ENCODE peak calls at places on chromosomes 4 and X, in four cellular contexts. V, M, K and Q are unnamed samples.

GRCh38 chr4:102076622-102077021 is 268.7 kb downstream of the SLC39A8 start:
- DNase-seq in K (no peak), M (no peak), V (no peak), Q (no peak)

GRCh38 chr4:71261633-71262121 is 77.1 kb upstream of the SLC4A4 start:
- DNase-seq in M (no peak), K (no peak), V (no peak), Q (no peak)

GRCh38 chrX:31071725-31072124 is at the start of gene FTHL17:
- DNase-seq in M (no peak), V (no peak), K (no peak), Q (no peak)

GRCh38 chr4:102723511-102723910 is 37.3 kb downstream of the MANBA start:
- DNase-seq in M (no peak), K (no peak), V (no peak), Q (no peak)

GRCh38 chr4:84814100-84814750 is 152.3 kb downstream of the WDFY3 start:
- DNase-seq in V (no peak), M (no peak), K (no peak), Q (no peak)

GRCh38 chr4:71732706-71733105 is 51.2 kb downstream of the GC start:
- DNase-seq in K (no peak), V (peak; percentile 64), M (no peak), Q (peak; percentile 37)

GRCh38 chr4:139209470-139210063 is 32.5 kb upstream of the ELF2 start:
- DNase-seq in V (no peak), M (no peak), K (no peak), Q (no peak)

GRCh38 chrX:132490086-132490419 is 1.2 kb upstream of the MBNL3 start:
- DNase-seq in K (no peak), V (peak; percentile 10), M (no peak), Q (peak; percentile 59)

GRCh38 chr4:108601096-108601495 is 19.3 kb upstream of the RPL34 start:
- DNase-seq in M (no peak), V (no peak), K (no peak), Q (no peak)

GRCh38 chr4:3030551-3031356 is 43.6 kb downstream of the HTT-AS start:
- DNase-seq in K (no peak), V (no peak), M (no peak), Q (no peak)

GRCh38 chr4:95867919-95868318 is 28.0 kb downstream of the PDHA2 start:
- DNase-seq in K (no peak), V (peak; percentile 54), M (no peak), Q (peak; percentile 0)

GRCh38 chr4:53003959-53004358 is 141.8 kb downstream of the RASL11B start:
- DNase-seq in M (no peak), K (no peak), V (no peak), Q (no peak)

GRCh38 chr4:53119685-53120084 is 246.2 kb downstream of the SCFD2 start:
- DNase-seq in K (no peak), M (no peak), V (peak; percentile 97), Q (no peak)

GRCh38 chr4:137263206-137263605 is 269.1 kb downstream of the PCDH18 start:
- DNase-seq in V (no peak), K (no peak), M (no peak), Q (no peak)

GRCh38 chr4:4838602-4839470 is 20.6 kb upstream of the MSX1 start:
- DNase-seq in M (no peak), K (no peak), V (peak; percentile 37), Q (no peak)

GRCh38 chr4:93731448-93731847 is 97.1 kb upstream of the ATOH1 start:
- DNase-seq in V (peak; percentile 78), K (no peak), M (no peak), Q (peak; percentile 3)

GRCh38 chr4:38387348-38387747 is 276.7 kb upstream of the KLF3 start:
- DNase-seq in M (no peak), V (no peak), K (no peak), Q (peak; percentile 30)

GRCh38 chr4:122930877-122931276 is 8.5 kb upstream of the NUDT6 start:
- DNase-seq in K (no peak), M (no peak), V (no peak), Q (peak; percentile 36)

GRCh38 chrX:150775569-150776350 is 82.6 kb downstream of the MTMR1 start:
- DNase-seq in V (no peak), K (no peak), M (no peak), Q (no peak)

GRCh38 chr4:3508542-3508941 is 23.7 kb downstream of the LRPAP1 start:
- DNase-seq in M (no peak), K (no peak), V (no peak), Q (no peak)

GRCh38 chr4:4338632-4339031 is 48.3 kb upstream of the NSG1 start:
- DNase-seq in M (no peak), K (no peak), V (no peak), Q (no peak)

GRCh38 chrX:16100673-16101072 is 22.7 kb upstream of the GRPR start:
- DNase-seq in K (no peak), V (peak; percentile 61), M (no peak), Q (no peak)

GRCh38 chr4:24497221-24497620 is 87.1 kb downstream of the DHX15 start:
- DNase-seq in M (no peak), V (no peak), K (no peak), Q (no peak)

GRCh38 chr4:74217365-74217764 is 59.4 kb downstream of the MTHFD2L start:
- DNase-seq in V (no peak), M (no peak), K (no peak), Q (no peak)

GRCh38 chrX:73851014-73852009 is 288.3 kb downstream of the CHIC1 start:
- DNase-seq in V (no peak), K (no peak), M (no peak), Q (no peak)

GRCh38 chr4:87068591-87069021 is 133.8 kb downstream of the AFF1 start:
- DNase-seq in M (no peak), V (no peak), K (no peak), Q (peak; percentile 92)

GRCh38 chrX:40260123-40260751 is 162.5 kb upstream of the BCOR start:
- DNase-seq in K (no peak), M (no peak), V (peak; percentile 67), Q (peak; percentile 26)

GRCh38 chr4:7332216-7333023 is 102.3 kb downstream of the PSAPL1 start:
- DNase-seq in M (no peak), K (no peak), V (no peak), Q (peak; percentile 11)

GRCh38 chr4:189185810-189186432 is 754.8 kb upstream of the FRG1 start:
- DNase-seq in M (no peak), K (no peak), V (peak; percentile 91), Q (no peak)

GRCh38 chrX:87409113-87409841 is 108.3 kb upstream of the KLHL4 start:
- DNase-seq in M (no peak), K (no peak), V (peak; percentile 6), Q (no peak)

GRCh38 chr4:58935336-58935735 is 1825.2 kb upstream of the IGFBP7 start:
- DNase-seq in M (no peak), K (no peak), V (no peak), Q (no peak)

GRCh38 chr4:41653523-41653922 is 95.0 kb downstream of the PHOX2B start:
- DNase-seq in V (no peak), K (no peak), M (no peak), Q (no peak)